ENCODE peak calls at places on chromosomes 3 and 15, in ten cellular contexts. H is cardiac muscle cell, E is fibroblast of the aortic adventitia, L is AG04449, Q is HFFc6, Z is Peyer's patch, C is psoas muscle, O is HCT116, K is neural progenitor cell, S is lower lobe of right lung. D is an unnamed sample.
A peak's percentile ranks its signal among the peaks of the same experiment; 100 is the strongest.

GRCh38 chr3:8891328-8891727 is 71.9 kb downstream of the RAD18 start:
- DNase-seq in E (no peak), O (no peak), C (no peak), Q (no peak), Z (no peak), K (no peak), H (no peak), S (no peak), L (no peak), D (no peak)

GRCh38 chr3:32571192-32571485 is 481 bp upstream of the DYNC1LI1 start:
- DNase-seq in K (no peak), Q (no peak), E (no peak), Z (no peak), S (no peak), L (no peak), C (no peak), O (no peak), H (peak; percentile 83), D (no peak)

GRCh38 chr3:15884132-15884531 is 86.4 kb upstream of the ANKRD28 start:
- DNase-seq in Q (no peak), E (no peak), S (no peak), K (no peak), C (no peak), Z (no peak), H (no peak), L (no peak), O (no peak), D (no peak)

GRCh38 chr3:183807329-183807728 is 18.0 kb downstream of the MAP6D1 start:
- DNase-seq in S (no peak), E (no peak), K (no peak), C (no peak), Q (no peak), O (no peak), L (no peak), H (no peak), Z (peak; percentile 45), D (no peak)

GRCh38 chr3:11085078-11085840 is 69.0 kb upstream of the HRH1 start:
- DNase-seq in L (no peak), E (peak; percentile 52), O (no peak), Z (no peak), S (no peak), K (no peak), C (no peak), H (no peak), Q (no peak), D (no peak)

GRCh38 chr3:189267981-189268613 is 96.3 kb downstream of the TPRG1 start:
- DNase-seq in Q (peak; percentile 21), E (peak; percentile 40), L (no peak), H (peak; percentile 29), S (no peak), O (peak; percentile 36), K (peak; percentile 10), Z (no peak), C (no peak), D (no peak)

GRCh38 chr3:64686446-64686908 is 1.3 kb downstream of the ADAMTS9 start:
- DNase-seq in L (no peak), H (peak; percentile 77), Z (no peak), E (no peak), C (no peak), S (peak; percentile 76), K (peak; percentile 75), O (no peak), Q (peak; percentile 26), D (peak; percentile 37)

GRCh38 chr15:48563944-48564343 is 81.6 kb downstream of the FBN1 start:
- DNase-seq in H (no peak), S (no peak), Q (no peak), L (no peak), C (no peak), E (peak; percentile 66), K (no peak), Z (no peak), O (no peak), D (no peak)

GRCh38 chr3:110858549-110858948 is 213.1 kb upstream of the NECTIN3 start:
- DNase-seq in K (no peak), S (no peak), H (no peak), E (no peak), C (no peak), L (no peak), Z (no peak), O (no peak), Q (no peak), D (no peak)

GRCh38 chr15:95017950-95018349 is 786.6 kb downstream of the MCTP2 start:
- DNase-seq in C (peak; percentile 68), O (no peak), E (no peak), K (no peak), H (peak; percentile 57), Q (no peak), Z (peak; percentile 49), L (no peak), S (peak; percentile 60), D (no peak)

GRCh38 chr3:5260992-5261501 is 73.5 kb downstream of the EDEM1 start:
- DNase-seq in K (no peak), L (no peak), O (no peak), Z (no peak), C (no peak), Q (no peak), S (no peak), E (no peak), H (no peak), D (no peak)

GRCh38 chr3:153221748-153222162 is 59.7 kb downstream of the RAP2B start:
- DNase-seq in E (peak; percentile 99), O (no peak), Q (peak; percentile 95), C (peak; percentile 53), K (no peak), H (peak; percentile 41), S (peak; percentile 60), Z (peak; percentile 83), L (peak; percentile 96), D (no peak)

GRCh38 chr15:33242165-33242564 is 47.7 kb upstream of the FMN1 start:
- DNase-seq in K (no peak), Z (no peak), E (peak; percentile 5), S (no peak), L (peak; percentile 10), O (no peak), C (no peak), Q (peak; percentile 74), H (peak; percentile 18), D (no peak)

GRCh38 chr3:44323341-44323955 is 15.1 kb upstream of the TCAIM start:
- DNase-seq in L (no peak), H (peak; percentile 72), Z (peak; percentile 83), C (peak; percentile 64), K (peak; percentile 66), E (peak; percentile 82), S (peak; percentile 52), Q (peak; percentile 58), O (peak; percentile 46), D (peak; percentile 67)

GRCh38 chr3:10950476-10951294 is 41.9 kb upstream of the SLC6A1 start:
- DNase-seq in K (peak; percentile 54), S (no peak), L (no peak), Z (no peak), H (peak; percentile 38), C (no peak), O (peak; percentile 27), Q (peak; percentile 39), E (peak; percentile 57), D (peak; percentile 63)

GRCh38 chr3:169430687-169431404 is 232.7 kb downstream of the MECOM start:
- DNase-seq in E (peak; percentile 92), H (no peak), K (no peak), S (no peak), C (no peak), Z (no peak), Q (no peak), O (no peak), L (no peak), D (no peak)

GRCh38 chr3:72520690-72521308 is 327.4 kb downstream of the SHQ1 start:
- DNase-seq in K (no peak), C (no peak), L (no peak), H (no peak), E (no peak), S (no peak), O (peak; percentile 16), Z (no peak), Q (peak; percentile 1), D (no peak)

GRCh38 chr15:49415171-49415570 is 7.9 kb upstream of the FGF7 start:
- DNase-seq in K (no peak), C (no peak), Q (no peak), S (no peak), Z (no peak), E (peak; percentile 7), L (no peak), H (no peak), O (no peak), D (no peak)

DNA sequence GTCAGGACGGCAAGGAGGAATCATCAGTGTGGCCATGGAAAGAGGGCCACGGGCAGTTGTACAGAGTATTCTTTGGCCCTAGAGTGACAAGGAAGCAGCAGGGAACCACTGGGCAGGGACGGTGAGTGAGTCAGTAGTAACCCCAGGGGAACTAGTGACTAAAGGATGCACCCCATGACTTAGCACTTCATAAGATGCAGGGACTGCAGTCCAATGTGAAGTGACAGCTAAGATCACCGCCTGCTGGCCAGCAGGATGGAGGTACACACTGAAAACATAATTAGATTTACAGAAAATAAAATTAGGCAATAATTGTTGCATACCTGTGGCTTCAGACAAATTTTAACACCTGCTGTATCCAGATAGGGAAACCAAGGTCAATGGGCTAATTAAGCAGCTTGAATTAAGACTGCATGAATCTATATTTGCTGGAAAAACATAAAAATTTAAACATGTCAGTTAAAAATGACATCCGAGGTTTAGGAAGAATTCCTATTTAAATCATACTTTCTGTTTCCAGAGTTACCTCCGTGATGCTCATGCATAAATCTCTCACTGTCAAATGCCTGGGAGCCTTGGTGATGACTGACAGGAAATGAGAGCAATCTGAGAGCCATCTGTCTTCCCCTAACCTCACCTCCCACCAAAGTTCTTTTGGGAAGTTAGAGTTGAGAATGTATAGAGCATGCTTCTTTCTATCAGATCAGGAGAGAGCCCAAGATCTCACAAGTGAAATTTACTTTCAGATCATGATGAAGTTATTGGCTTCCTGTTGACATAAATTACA is 56.5 kb downstream of the DCLK3 start:
- DNase-seq in S (no peak), K (no peak), E (peak; percentile 21), C (no peak), H (no peak), L (peak; percentile 4), Z (no peak), O (peak; percentile 39), Q (peak; percentile 88), D (no peak)
- TF ChIP-seq CTCF in S (no peak), K (peak; percentile 34), E (peak; percentile 12), C (no peak), H (no peak), L (peak; percentile 25), Z (no peak), O (peak; percentile 56), Q (peak; percentile 78), D (peak; percentile 34)

GRCh38 chr15:25689592-25689991 is 173.5 kb downstream of the ATP10A start:
- DNase-seq in O (no peak), L (no peak), S (no peak), K (peak; percentile 55), Q (no peak), E (no peak), H (peak; percentile 42), C (no peak), Z (peak; percentile 36), D (peak; percentile 75)
- TF ChIP-seq CTCF in O (no peak), L (no peak), S (no peak), K (peak; percentile 50), Q (no peak), E (no peak), H (no peak), C (peak; percentile 14), Z (no peak), D (peak; percentile 79)

GRCh38 chr15:58852347-58852746 is 81.1 kb downstream of the SLTM start:
- DNase-seq in L (no peak), K (no peak), C (no peak), Z (no peak), S (no peak), Q (no peak), H (no peak), O (no peak), E (no peak), D (no peak)
- TF ChIP-seq CTCF in L (no peak), K (peak; percentile 12), C (peak; percentile 6), Z (peak; percentile 50), S (no peak), Q (peak; percentile 41), H (peak; percentile 17), O (no peak), E (no peak), D (no peak)

GRCh38 chr3:129121016-129121791 is 400 bp downstream of the RAB43 start:
- DNase-seq in K (peak; percentile 51), L (no peak), Q (peak; percentile 8), H (peak; percentile 30), E (peak; percentile 25), O (no peak), Z (peak; percentile 52), S (peak; percentile 64), C (no peak), D (no peak)
- TF ChIP-seq CTCF in K (no peak), L (no peak), Q (no peak), H (no peak), E (no peak), O (no peak), Z (no peak), S (no peak), C (no peak), D (no peak)